ENCODE peak calls at places on chromosomes 6 and 20, in six cellular contexts. One of them, this sample, is unnamed.
A peak's percentile ranks its signal among the peaks of the same experiment; 100 is the strongest.

GRCh38 chr6:104239971-104240370 is 619.7 kb downstream of the HACE1 start:
- DNase-seq in BJ: no peak
- DNase-seq in prostate gland: no peak
- DNase-seq in A549: no peak
- DNase-seq in IMR-90: no peak
- DNase-seq in Peyer's patch: no peak
- DNase-seq in this sample: no peak

GRCh38 chr6:14863896-14864850 is 381.7 kb upstream of the JARID2 start:
- DNase-seq in BJ: no peak
- DNase-seq in prostate gland: no peak
- DNase-seq in A549: no peak
- DNase-seq in Peyer's patch: no peak
- DNase-seq in IMR-90: no peak
- DNase-seq in this sample: no peak

GRCh38 chr6:139742671-139743070 is 368.2 kb upstream of the CITED2 start:
- DNase-seq in Peyer's patch: no peak
- DNase-seq in BJ: no peak
- DNase-seq in IMR-90: no peak
- DNase-seq in prostate gland: no peak
- DNase-seq in A549: no peak
- DNase-seq in this sample: no peak

GRCh38 chr6:131379951-131380350 is 193.1 kb upstream of the ARG1 start:
- DNase-seq in A549: no peak
- DNase-seq in prostate gland: no peak
- DNase-seq in Peyer's patch: no peak
- DNase-seq in IMR-90: peak; percentile 61
- DNase-seq in BJ: peak; percentile 54
- DNase-seq in this sample: peak; percentile 50

GRCh38 chr6:53300656-53301551 is 47.8 kb downstream of the ELOVL5 start:
- DNase-seq in prostate gland: peak; percentile 41
- DNase-seq in Peyer's patch: no peak
- DNase-seq in A549: no peak
- DNase-seq in BJ: no peak
- DNase-seq in IMR-90: no peak
- DNase-seq in this sample: peak; percentile 49

GRCh38 chr6:134240664-134241431 is 77.1 kb downstream of the SGK1 start:
- DNase-seq in IMR-90: no peak
- DNase-seq in BJ: no peak
- DNase-seq in Peyer's patch: peak; percentile 82
- DNase-seq in prostate gland: peak; percentile 12
- DNase-seq in A549: no peak
- DNase-seq in this sample: no peak

GRCh38 chr20:16612708-16613107 is 39.5 kb upstream of the KIF16B start:
- DNase-seq in A549: no peak
- DNase-seq in prostate gland: no peak
- DNase-seq in IMR-90: no peak
- DNase-seq in Peyer's patch: no peak
- DNase-seq in BJ: no peak
- DNase-seq in this sample: no peak

GRCh38 chr20:20549699-20550098 is 162.7 kb downstream of the RALGAPA2 start:
- DNase-seq in A549: no peak
- DNase-seq in Peyer's patch: no peak
- DNase-seq in prostate gland: no peak
- DNase-seq in BJ: peak; percentile 23
- DNase-seq in IMR-90: peak; percentile 73
- DNase-seq in this sample: no peak

GRCh38 chr20:58033026-58033536 is 195.4 kb downstream of the ANKRD60 start:
- DNase-seq in Peyer's patch: no peak
- DNase-seq in A549: no peak
- DNase-seq in BJ: no peak
- DNase-seq in prostate gland: no peak
- DNase-seq in IMR-90: no peak
- DNase-seq in this sample: no peak

GRCh38 chr6:23077797-23078196 is 508.4 kb downstream of the HDGFL1 start:
- DNase-seq in IMR-90: no peak
- DNase-seq in prostate gland: no peak
- DNase-seq in BJ: no peak
- DNase-seq in Peyer's patch: no peak
- DNase-seq in A549: no peak
- DNase-seq in this sample: no peak

GRCh38 chr20:38726849-38727601 is 2.7 kb downstream of the SLC32A1 start:
- DNase-seq in prostate gland: no peak
- DNase-seq in A549: no peak
- DNase-seq in BJ: no peak
- DNase-seq in IMR-90: no peak
- DNase-seq in Peyer's patch: no peak
- DNase-seq in this sample: no peak

GRCh38 chr20:47686545-47686944 is 98.7 kb downstream of the SULF2 start:
- DNase-seq in A549: no peak
- DNase-seq in Peyer's patch: no peak
- DNase-seq in IMR-90: peak; percentile 80
- DNase-seq in prostate gland: no peak
- DNase-seq in BJ: no peak
- DNase-seq in this sample: peak; percentile 89

GRCh38 chr6:10961837-10962236 is 75.0 kb downstream of the SYCP2L start:
- DNase-seq in Peyer's patch: no peak
- DNase-seq in BJ: no peak
- DNase-seq in prostate gland: no peak
- DNase-seq in IMR-90: no peak
- DNase-seq in A549: no peak
- DNase-seq in this sample: no peak

GRCh38 chr6:64861039-64861651 is 845.9 kb downstream of the EYS start:
- DNase-seq in BJ: no peak
- DNase-seq in IMR-90: no peak
- DNase-seq in prostate gland: no peak
- DNase-seq in A549: no peak
- DNase-seq in Peyer's patch: no peak
- DNase-seq in this sample: no peak

GRCh38 chr6:47414517-47415167 is 62.9 kb upstream of the CD2AP start:
- DNase-seq in IMR-90: peak; percentile 48
- DNase-seq in A549: no peak
- DNase-seq in prostate gland: peak; percentile 42
- DNase-seq in Peyer's patch: no peak
- DNase-seq in BJ: peak; percentile 9
- DNase-seq in this sample: no peak

GRCh38 chr6:41372526-41373366 is 37.3 kb downstream of the NCR2 start:
- DNase-seq in BJ: no peak
- DNase-seq in prostate gland: no peak
- DNase-seq in Peyer's patch: no peak
- DNase-seq in A549: no peak
- DNase-seq in IMR-90: no peak
- DNase-seq in this sample: no peak

GRCh38 chr6:1437553-1438406 is 48.4 kb downstream of the FOXF2 start:
- DNase-seq in A549: no peak
- DNase-seq in prostate gland: no peak
- DNase-seq in IMR-90: no peak
- DNase-seq in BJ: no peak
- DNase-seq in Peyer's patch: no peak
- DNase-seq in this sample: no peak

GRCh38 chr6:37134622-37135191 is 35.2 kb upstream of the PIM1 start:
- DNase-seq in A549: peak; percentile 88
- DNase-seq in Peyer's patch: peak; percentile 77
- DNase-seq in prostate gland: no peak
- DNase-seq in BJ: peak; percentile 93
- DNase-seq in IMR-90: peak; percentile 96
- DNase-seq in this sample: peak; percentile 81

GRCh38 chr6:52663120-52663934 is 7.6 kb upstream of the TMEM14A start:
- DNase-seq in Peyer's patch: peak; percentile 76
- DNase-seq in IMR-90: peak; percentile 80
- DNase-seq in A549: peak; percentile 49
- DNase-seq in BJ: peak; percentile 29
- DNase-seq in prostate gland: peak; percentile 46
- DNase-seq in this sample: peak; percentile 67

GRCh38 chr6:87826376-87826775 is 124.3 kb upstream of the AKIRIN2 start:
- DNase-seq in IMR-90: peak; percentile 16
- DNase-seq in A549: no peak
- DNase-seq in BJ: no peak
- DNase-seq in prostate gland: no peak
- DNase-seq in Peyer's patch: no peak
- DNase-seq in this sample: peak; percentile 9

GRCh38 chr6:43103253-43103876 is 27.3 kb downstream of the PTK7 start:
- DNase-seq in IMR-90: no peak
- DNase-seq in prostate gland: no peak
- DNase-seq in BJ: no peak
- DNase-seq in A549: no peak
- DNase-seq in Peyer's patch: no peak
- DNase-seq in this sample: no peak

GRCh38 chr6:42781811-42782688 is at the start of gene BICRAL:
- DNase-seq in IMR-90: peak; percentile 83
- DNase-seq in prostate gland: peak; percentile 59
- DNase-seq in A549: peak; percentile 57
- DNase-seq in BJ: no peak
- DNase-seq in Peyer's patch: peak; percentile 76
- DNase-seq in this sample: peak; percentile 66

GRCh38 chr6:75532521-75532920 is 38.9 kb upstream of the FILIP1 start:
- DNase-seq in prostate gland: no peak
- DNase-seq in A549: no peak
- DNase-seq in Peyer's patch: no peak
- DNase-seq in IMR-90: peak; percentile 15
- DNase-seq in BJ: no peak
- DNase-seq in this sample: peak; percentile 59

GRCh38 chr6:44662461-44663121 is 275.1 kb downstream of the CDC5L start:
- DNase-seq in IMR-90: no peak
- DNase-seq in Peyer's patch: peak; percentile 53
- DNase-seq in A549: no peak
- DNase-seq in prostate gland: no peak
- DNase-seq in BJ: no peak
- DNase-seq in this sample: peak; percentile 97

GRCh38 chr6:129583864-129584263 is 126.1 kb downstream of the ARHGAP18 start:
- DNase-seq in IMR-90: no peak
- DNase-seq in prostate gland: no peak
- DNase-seq in A549: no peak
- DNase-seq in Peyer's patch: no peak
- DNase-seq in BJ: no peak
- DNase-seq in this sample: no peak

DNA sequence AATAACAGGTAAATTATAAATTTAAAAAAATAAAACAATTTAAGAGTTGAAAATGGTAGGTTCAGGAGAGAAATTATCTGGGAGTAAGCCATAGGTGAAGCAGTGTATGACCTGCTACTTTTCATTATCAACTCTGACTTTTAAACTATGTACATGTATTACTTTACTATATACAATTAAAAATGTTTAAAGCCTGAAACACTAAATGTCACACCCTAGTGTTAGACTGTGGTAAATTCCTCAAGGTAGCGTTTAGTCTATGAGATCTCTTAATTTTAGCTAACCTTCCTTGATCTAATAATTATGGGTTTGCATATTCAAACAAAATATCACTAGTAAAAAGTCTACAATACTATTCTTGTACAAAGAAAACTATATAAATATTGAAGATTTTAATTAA is 22.3 kb upstream of the TBC1D32 start:
- DNase-seq in IMR-90: no peak
- DNase-seq in Peyer's patch: no peak
- DNase-seq in prostate gland: no peak
- DNase-seq in A549: no peak
- DNase-seq in BJ: no peak
- DNase-seq in this sample: no peak
- TF ChIP-seq CTCF in IMR-90: peak; percentile 17
- TF ChIP-seq CTCF in Peyer's patch: peak; percentile 4
- TF ChIP-seq CTCF in prostate gland: no peak
- TF ChIP-seq CTCF in A549: no peak
- TF ChIP-seq CTCF in BJ: no peak
- TF ChIP-seq CTCF in this sample: no peak

DNA sequence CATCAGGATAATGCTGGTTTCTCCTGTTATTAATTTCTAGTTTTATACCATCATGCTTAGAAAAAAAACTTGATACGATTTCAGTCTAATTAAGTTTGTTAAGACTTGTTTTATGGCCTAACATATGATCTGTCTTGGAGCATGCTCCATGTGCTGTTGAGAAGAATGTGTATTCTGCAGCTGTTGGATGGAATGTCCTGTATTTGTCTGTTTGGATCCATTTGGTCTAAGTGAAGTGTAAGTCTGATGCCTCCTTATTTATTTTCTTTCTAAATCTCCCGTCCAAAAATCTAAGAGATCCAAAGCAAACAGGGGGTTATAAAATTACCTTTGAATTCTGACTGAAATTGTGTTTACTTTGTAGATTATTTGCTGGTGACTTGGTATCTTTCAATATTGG is 30.0 kb upstream of the PRND start:
- DNase-seq in A549: no peak
- DNase-seq in prostate gland: no peak
- DNase-seq in Peyer's patch: no peak
- DNase-seq in BJ: no peak
- DNase-seq in IMR-90: no peak
- DNase-seq in this sample: no peak
- H3K4me3 ChIP-seq in A549: no peak overlapping the region
- H3K4me3 ChIP-seq in prostate gland: no peak overlapping the region
- H3K4me3 ChIP-seq in Peyer's patch: no peak overlapping the region
- H3K4me3 ChIP-seq in BJ: no peak overlapping the region
- H3K4me3 ChIP-seq in IMR-90: no peak overlapping the region
- H3K4me3 ChIP-seq in this sample: no peak overlapping the region

GRCh38 chr6:153553627-153554026 is 422.5 kb upstream of the RGS17 start:
- DNase-seq in BJ: no peak
- DNase-seq in prostate gland: no peak
- DNase-seq in Peyer's patch: no peak
- DNase-seq in A549: no peak
- DNase-seq in IMR-90: no peak
- DNase-seq in this sample: peak; percentile 3
- TF ChIP-seq CTCF in BJ: peak; percentile 40
- TF ChIP-seq CTCF in prostate gland: no peak
- TF ChIP-seq CTCF in Peyer's patch: no peak
- TF ChIP-seq CTCF in A549: no peak
- TF ChIP-seq CTCF in IMR-90: no peak
- TF ChIP-seq CTCF in this sample: peak; percentile 66

GRCh38 chr6:115001726-115002436 is 659.1 kb upstream of the HS3ST5 start:
- DNase-seq in IMR-90: no peak
- DNase-seq in BJ: no peak
- DNase-seq in A549: no peak
- DNase-seq in prostate gland: no peak
- DNase-seq in Peyer's patch: no peak
- DNase-seq in this sample: no peak

GRCh38 chr6:115000736-115001135 is 657.9 kb upstream of the HS3ST5 start:
- DNase-seq in A549: no peak
- DNase-seq in IMR-90: no peak
- DNase-seq in BJ: no peak
- DNase-seq in prostate gland: no peak
- DNase-seq in Peyer's patch: no peak
- DNase-seq in this sample: no peak

GRCh38 chr6:114998492-114998891 is 655.7 kb upstream of the HS3ST5 start:
- DNase-seq in A549: no peak
- DNase-seq in IMR-90: no peak
- DNase-seq in Peyer's patch: no peak
- DNase-seq in prostate gland: no peak
- DNase-seq in BJ: no peak
- DNase-seq in this sample: no peak

GRCh38 chr6:114997813-114998292 is 655.0 kb upstream of the HS3ST5 start:
- DNase-seq in IMR-90: no peak
- DNase-seq in A549: no peak
- DNase-seq in BJ: no peak
- DNase-seq in prostate gland: no peak
- DNase-seq in Peyer's patch: no peak
- DNase-seq in this sample: no peak
- H3K4me3 ChIP-seq in IMR-90: no peak overlapping the region
- H3K4me3 ChIP-seq in A549: no peak overlapping the region
- H3K4me3 ChIP-seq in BJ: no peak overlapping the region
- H3K4me3 ChIP-seq in prostate gland: no peak overlapping the region
- H3K4me3 ChIP-seq in Peyer's patch: no peak overlapping the region
- H3K4me3 ChIP-seq in this sample: no peak overlapping the region

This sample was measured in astrocyte of the cerebellum.